ENCODE peak calls at places on chromosomes 6 and 20, in eight cellular contexts. B, J, G, U, R, M, Q and P are unnamed samples.

GRCh38 chr20:58306421-58307261 is 2.9 kb upstream of the RAB22A start:
- DNase-seq in Q (peak), M (peak), J (no peak), G (no peak), R (no peak), B (peak), U (peak), P (peak)

GRCh38 chr6:131858765-131859490 is 51.1 kb downstream of the ENPP1 start:
- DNase-seq in U (no peak), J (no peak), M (peak), B (no peak), G (no peak), Q (peak), R (no peak), P (peak)

GRCh38 chr6:100126682-100127484 is 132.9 kb upstream of the MCHR2 start:
- DNase-seq in Q (no peak), J (no peak), B (peak), R (no peak), M (no peak), U (no peak), G (no peak), P (no peak)

GRCh38 chr6:139757766-139758655 is 383.6 kb upstream of the CITED2 start:
- DNase-seq in G (no peak), J (no peak), B (no peak), R (no peak), U (no peak), M (peak), Q (no peak), P (peak)

GRCh38 chr6:53240763-53241162 is 92.1 kb upstream of the GCM1 start:
- DNase-seq in R (no peak), U (no peak), B (no peak), J (no peak), Q (no peak), G (no peak), M (no peak), P (no peak)

GRCh38 chr6:52994031-52994788 is 874 bp downstream of the GSTA4 start:
- DNase-seq in B (no peak), U (no peak), G (peak), M (peak), Q (peak), R (peak), J (peak), P (peak)

GRCh38 chr6:99353126-99353525 is 3.7 kb upstream of the FAXC start:
- DNase-seq in J (peak), G (peak), M (no peak), R (no peak), B (no peak), Q (no peak), U (peak), P (no peak)

GRCh38 chr20:62219992-62220665 is at the start of gene HRH3:
- DNase-seq in U (no peak), M (no peak), R (peak), B (peak), G (peak), Q (no peak), J (peak), P (peak)

GRCh38 chr20:13492001-13492480 is 146.7 kb downstream of the TASP1 start:
- DNase-seq in M (peak), G (peak), B (no peak), J (peak), U (peak), Q (peak), R (no peak), P (peak)

GRCh38 chr20:59007758-59008511 is 881 bp upstream of the CTSZ start:
- DNase-seq in R (peak), G (no peak), J (peak), U (no peak), M (no peak), Q (no peak), B (peak), P (no peak)

GRCh38 chr6:4256969-4257368 is 121.6 kb upstream of the ECI2 start:
- DNase-seq in J (no peak), Q (no peak), M (peak), B (no peak), U (no peak), G (peak), R (no peak), P (no peak)

GRCh38 chr6:70289299-70289698 is 13.6 kb downstream of the COL9A1 start:
- DNase-seq in J (peak), B (no peak), M (no peak), R (no peak), Q (no peak), U (no peak), G (no peak), P (no peak)

GRCh38 chr6:39965716-39966115 is 31.5 kb upstream of the MOCS1 start:
- DNase-seq in B (no peak), R (no peak), M (no peak), G (no peak), U (no peak), J (no peak), Q (no peak), P (no peak)

GRCh38 chr6:129197154-129197553 is 314.2 kb downstream of the LAMA2 start:
- DNase-seq in B (no peak), U (no peak), R (no peak), G (no peak), M (no peak), J (peak), Q (no peak), P (no peak)

GRCh38 chr6:56440551-56440981 is 193.2 kb upstream of the COL21A1 start:
- DNase-seq in J (no peak), U (no peak), G (no peak), Q (peak), M (no peak), R (no peak), B (no peak), P (no peak)

GRCh38 chr6:168145747-168146596 is 67.0 kb upstream of the FRMD1 start:
- DNase-seq in M (no peak), B (no peak), U (no peak), G (no peak), J (no peak), R (no peak), Q (no peak), P (no peak)

GRCh38 chr6:132892929-132893771 is 78.8 kb downstream of the RPS12 start:
- DNase-seq in G (no peak), Q (no peak), R (no peak), J (no peak), B (no peak), U (no peak), M (no peak), P (no peak)

GRCh38 chr20:32155017-32155965 is 45.8 kb downstream of the TM9SF4 start:
- DNase-seq in J (peak), U (peak), Q (peak), B (peak), G (peak), R (peak), M (peak), P (peak)

GRCh38 chr6:148700047-148700712 is 46.6 kb upstream of the UST start:
- DNase-seq in M (peak), B (no peak), G (no peak), Q (no peak), R (no peak), U (no peak), J (no peak), P (peak)

GRCh38 chr6:170437719-170438401 is 115.2 kb downstream of the PSMB1 start:
- DNase-seq in R (peak), B (no peak), U (no peak), M (no peak), Q (no peak), G (no peak), J (no peak), P (no peak)

GRCh38 chr6:21132856-21133610 is 460.5 kb upstream of the SOX4 start:
- DNase-seq in G (no peak), Q (no peak), R (no peak), B (no peak), J (no peak), M (no peak), U (no peak), P (no peak)

GRCh38 chr6:157615411-157615763 is 207.7 kb upstream of the SNX9 start:
- DNase-seq in B (no peak), R (no peak), J (no peak), U (no peak), G (no peak), Q (peak), M (no peak), P (no peak)

GRCh38 chr20:309306-309840 is 12.0 kb downstream of the ZCCHC3 start:
- DNase-seq in Q (no peak), G (peak), J (no peak), B (no peak), M (peak), R (no peak), U (no peak), P (peak)
- H3K4me3 ChIP-seq in Q (no peak), G (peak), J (peak), B (no peak), M (peak), R (peak), U (peak), P (peak)

GRCh38 chr6:88963139-88964090 is at the start of gene RNGTT:
- DNase-seq in B (peak), Q (peak), J (peak), U (peak), M (peak), G (peak), R (peak), P (peak)
- TF ChIP-seq CTCF in B (no peak), Q (no peak), J (no peak), U (no peak), M (no peak), G (no peak), R (no peak), P (no peak)

DNA sequence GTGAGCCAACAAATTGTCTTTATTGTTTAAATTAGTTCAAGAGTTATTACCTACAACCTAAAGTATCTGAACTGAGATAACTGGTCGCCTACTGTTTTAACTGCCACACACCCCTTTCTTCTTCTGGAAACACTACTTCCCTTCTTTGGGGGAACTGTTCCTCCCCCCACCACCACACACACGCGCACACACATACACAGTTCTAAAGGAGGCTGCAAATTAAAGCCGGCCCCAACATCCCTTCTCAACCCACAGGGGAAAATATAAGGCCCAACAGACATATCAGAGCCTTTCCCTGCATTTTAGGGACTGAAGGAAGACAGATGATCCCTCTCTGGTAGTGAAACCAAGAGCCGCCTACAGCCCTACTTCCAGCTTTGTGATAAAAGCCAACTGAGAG is 348.0 kb upstream of the JARID2 start:
- DNase-seq in G (no peak), Q (no peak), J (no peak), U (no peak), R (no peak), M (no peak), B (no peak), P (no peak)
- H3K4me3 ChIP-seq in G (no peak), Q (no peak), J (no peak), U (no peak), R (no peak), M (no peak), B (no peak), P (no peak)

DNA sequence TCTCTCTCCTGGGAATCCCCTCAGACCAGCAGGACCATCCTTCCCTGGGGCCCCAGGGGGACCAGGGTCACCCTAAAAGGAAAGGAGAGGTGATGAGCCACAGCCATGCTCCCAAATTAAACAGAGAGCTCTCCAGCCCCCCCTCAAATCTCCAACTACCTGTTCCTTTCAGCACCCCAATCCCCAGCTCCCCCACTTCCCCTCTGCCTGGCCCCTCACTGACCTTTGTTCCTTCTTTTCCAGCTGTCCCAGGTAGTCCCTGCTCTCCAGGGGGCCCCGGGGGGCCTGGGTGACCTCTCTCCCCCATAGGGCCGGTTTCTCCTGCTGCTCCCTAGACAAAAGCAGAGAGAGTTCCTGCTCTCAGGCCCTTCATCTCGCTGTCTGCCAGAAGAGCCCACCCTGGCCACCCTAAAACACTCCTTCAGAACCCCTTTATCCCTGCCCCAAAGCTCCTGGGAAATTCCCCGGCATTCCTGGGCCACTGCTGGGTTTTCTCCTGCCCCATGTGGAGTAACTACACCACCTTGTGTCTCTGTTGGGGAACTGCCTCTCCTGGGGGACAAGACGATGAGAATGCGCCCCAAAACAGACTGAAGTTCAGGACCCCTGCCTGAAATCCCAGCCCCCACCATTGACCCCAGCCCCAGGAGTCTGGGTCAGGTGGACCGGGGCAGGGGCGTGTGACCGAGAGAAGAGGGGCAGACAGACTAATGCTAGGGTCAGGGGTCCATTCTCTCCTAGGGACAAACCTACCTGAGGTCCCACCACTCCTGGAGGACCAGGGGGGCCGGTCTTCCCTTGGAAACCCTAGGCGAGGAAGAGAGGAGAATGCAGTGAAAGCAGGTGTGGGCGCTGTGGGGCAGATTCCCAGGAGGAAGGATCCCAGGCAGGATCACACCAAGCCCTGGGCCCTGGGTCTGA is 19.7 kb downstream of the COL11A2 start:
- DNase-seq in Q (peak), U (no peak), R (peak), B (peak), M (peak), J (peak), G (no peak), P (peak)
- TF ChIP-seq CTCF in Q (peak), U (peak), R (peak), B (peak), M (peak), J (peak), G (peak), P (peak)